ENCODE peak calls at places on chromosomes 12 and 14, in four cellular contexts. One of them, this sample, is unnamed.

GRCh38 chr12:104456950-104457745 is 400 bp downstream of the CHST11 start:
- DNase-seq in heart left ventricle: peak; percentile 69
- DNase-seq in SJCRH30: peak; percentile 79
- DNase-seq in CD8-positive, alpha-beta T cell: peak; percentile 46
- DNase-seq in this sample: peak; percentile 39

GRCh38 chr14:32363761-32364160 is 34.7 kb downstream of the AKAP6 start:
- DNase-seq in heart left ventricle: no peak
- DNase-seq in SJCRH30: no peak
- DNase-seq in CD8-positive, alpha-beta T cell: no peak
- DNase-seq in this sample: no peak

GRCh38 chr14:103136076-103136340 is 12.7 kb downstream of the TNFAIP2 start:
- DNase-seq in heart left ventricle: no peak
- DNase-seq in SJCRH30: no peak
- DNase-seq in CD8-positive, alpha-beta T cell: no peak
- DNase-seq in this sample: no peak

GRCh38 chr12:40970320-40970907 is 217.7 kb upstream of the PDZRN4 start:
- DNase-seq in heart left ventricle: no peak
- DNase-seq in SJCRH30: peak; percentile 50
- DNase-seq in CD8-positive, alpha-beta T cell: no peak
- DNase-seq in this sample: no peak

GRCh38 chr14:54614296-54614695 is 47.4 kb downstream of the SAMD4A start:
- DNase-seq in heart left ventricle: no peak
- DNase-seq in SJCRH30: no peak
- DNase-seq in CD8-positive, alpha-beta T cell: no peak
- DNase-seq in this sample: no peak

GRCh38 chr14:71169028-71169427 is 261.8 kb downstream of the PCNX1 start:
- DNase-seq in heart left ventricle: no peak
- DNase-seq in SJCRH30: peak; percentile 62
- DNase-seq in CD8-positive, alpha-beta T cell: no peak
- DNase-seq in this sample: no peak

GRCh38 chr12:70467476-70467875 is 101.4 kb downstream of the KCNMB4 start:
- DNase-seq in heart left ventricle: no peak
- DNase-seq in SJCRH30: no peak
- DNase-seq in CD8-positive, alpha-beta T cell: no peak
- DNase-seq in this sample: no peak

GRCh38 chr12:53048033-53048779 is 1.7 kb upstream of the TNS2 start:
- DNase-seq in heart left ventricle: peak; percentile 89
- DNase-seq in SJCRH30: no peak
- DNase-seq in CD8-positive, alpha-beta T cell: no peak
- DNase-seq in this sample: no peak

GRCh38 chr12:102879144-102879763 is 37.8 kb downstream of the PAH start:
- DNase-seq in heart left ventricle: no peak
- DNase-seq in SJCRH30: peak; percentile 54
- DNase-seq in CD8-positive, alpha-beta T cell: no peak
- DNase-seq in this sample: no peak

GRCh38 chr12:49609875-49610154 is 4.4 kb upstream of the FAM186B start:
- DNase-seq in heart left ventricle: no peak
- DNase-seq in SJCRH30: peak; percentile 61
- DNase-seq in CD8-positive, alpha-beta T cell: no peak
- DNase-seq in this sample: no peak

GRCh38 chr14:63717704-63718103 is 10.2 kb downstream of the SGPP1 start:
- DNase-seq in heart left ventricle: no peak
- DNase-seq in SJCRH30: peak; percentile 29
- DNase-seq in CD8-positive, alpha-beta T cell: no peak
- DNase-seq in this sample: no peak

GRCh38 chr12:56028511-56029165 is 7.8 kb downstream of the IKZF4 start:
- DNase-seq in heart left ventricle: no peak
- DNase-seq in SJCRH30: peak; percentile 51
- DNase-seq in CD8-positive, alpha-beta T cell: no peak
- DNase-seq in this sample: no peak

GRCh38 chr12:25328082-25328712 is 77.5 kb upstream of the KRAS start:
- DNase-seq in heart left ventricle: no peak
- DNase-seq in SJCRH30: no peak
- DNase-seq in CD8-positive, alpha-beta T cell: no peak
- DNase-seq in this sample: no peak

GRCh38 chr12:8828514-8829127 is 6.2 kb downstream of the A2ML1 start:
- DNase-seq in heart left ventricle: no peak
- DNase-seq in SJCRH30: no peak
- DNase-seq in CD8-positive, alpha-beta T cell: no peak
- DNase-seq in this sample: no peak

GRCh38 chr12:47078733-47079364 is 572 bp upstream of the PCED1B start:
- DNase-seq in heart left ventricle: peak; percentile 27
- DNase-seq in SJCRH30: peak; percentile 58
- DNase-seq in CD8-positive, alpha-beta T cell: peak; percentile 40
- DNase-seq in this sample: no peak

GRCh38 chr12:90065301-90065801 is 356.7 kb upstream of the ATP2B1 start:
- DNase-seq in heart left ventricle: no peak
- DNase-seq in SJCRH30: peak; percentile 87
- DNase-seq in CD8-positive, alpha-beta T cell: no peak
- DNase-seq in this sample: no peak

GRCh38 chr12:52199294-52199920 is 7.6 kb upstream of the KRT80 start:
- DNase-seq in heart left ventricle: peak; percentile 66
- DNase-seq in SJCRH30: peak; percentile 42
- DNase-seq in CD8-positive, alpha-beta T cell: no peak
- DNase-seq in this sample: no peak

GRCh38 chr12:45973526-45973925 is 16.8 kb downstream of the SCAF11 start:
- DNase-seq in heart left ventricle: no peak
- DNase-seq in SJCRH30: no peak
- DNase-seq in CD8-positive, alpha-beta T cell: no peak
- DNase-seq in this sample: no peak

GRCh38 chr14:76502638-76503037 is 126.7 kb downstream of the ESRRB start:
- DNase-seq in heart left ventricle: no peak
- DNase-seq in SJCRH30: no peak
- DNase-seq in CD8-positive, alpha-beta T cell: no peak
- DNase-seq in this sample: no peak

GRCh38 chr12:25550186-25550585 is 2.9 kb downstream of the LMNTD1 start:
- DNase-seq in heart left ventricle: no peak
- DNase-seq in SJCRH30: no peak
- DNase-seq in CD8-positive, alpha-beta T cell: no peak
- DNase-seq in this sample: no peak

GRCh38 chr14:20714593-20715250 is 26.2 kb downstream of the ANG start:
- DNase-seq in heart left ventricle: peak; percentile 87
- DNase-seq in SJCRH30: peak; percentile 12
- DNase-seq in CD8-positive, alpha-beta T cell: no peak
- DNase-seq in this sample: no peak

GRCh38 chr14:72451081-72451972 is 442.6 kb downstream of the DPF3 start:
- DNase-seq in heart left ventricle: no peak
- DNase-seq in SJCRH30: peak; percentile 41
- DNase-seq in CD8-positive, alpha-beta T cell: peak; percentile 16
- DNase-seq in this sample: peak; percentile 27

GRCh38 chr12:47949441-47950341 is 13.7 kb upstream of the TMEM106C start:
- DNase-seq in heart left ventricle: peak; percentile 83
- DNase-seq in SJCRH30: peak; percentile 91
- DNase-seq in CD8-positive, alpha-beta T cell: peak; percentile 15
- DNase-seq in this sample: peak; percentile 18

GRCh38 chr14:65302571-65303184 is 109.9 kb upstream of the FUT8 start:
- DNase-seq in heart left ventricle: no peak
- DNase-seq in SJCRH30: no peak
- DNase-seq in CD8-positive, alpha-beta T cell: no peak
- DNase-seq in this sample: no peak

GRCh38 chr12:76878045-76878898 is 547 bp downstream of the CSRP2 start:
- DNase-seq in heart left ventricle: peak; percentile 33
- DNase-seq in SJCRH30: peak; percentile 66
- DNase-seq in CD8-positive, alpha-beta T cell: no peak
- DNase-seq in this sample: no peak

GRCh38 chr12:14473707-14474287 is 93.9 kb downstream of the PLBD1 start:
- DNase-seq in heart left ventricle: no peak
- DNase-seq in SJCRH30: peak; percentile 38
- DNase-seq in CD8-positive, alpha-beta T cell: no peak
- DNase-seq in this sample: no peak

GRCh38 chr12:63319936-63320633 is 169.1 kb upstream of the AVPR1A start:
- DNase-seq in heart left ventricle: no peak
- DNase-seq in SJCRH30: no peak
- DNase-seq in CD8-positive, alpha-beta T cell: no peak
- DNase-seq in this sample: no peak

GRCh38 chr12:97545804-97546203 is 83.2 kb downstream of the RMST start:
- DNase-seq in heart left ventricle: no peak
- DNase-seq in SJCRH30: no peak
- DNase-seq in CD8-positive, alpha-beta T cell: no peak
- DNase-seq in this sample: no peak

GRCh38 chr14:51331651-51332367 is 91.8 kb downstream of the TMX1 start:
- DNase-seq in heart left ventricle: no peak
- DNase-seq in SJCRH30: no peak
- DNase-seq in CD8-positive, alpha-beta T cell: no peak
- DNase-seq in this sample: no peak

GRCh38 chr12:70619471-70620152 is 17.6 kb downstream of the PTPRB start:
- DNase-seq in heart left ventricle: no peak
- DNase-seq in SJCRH30: no peak
- DNase-seq in CD8-positive, alpha-beta T cell: no peak
- DNase-seq in this sample: no peak

GRCh38 chr12:105280966-105281693 is 45.2 kb upstream of the APPL2 start:
- DNase-seq in heart left ventricle: no peak
- DNase-seq in SJCRH30: no peak
- DNase-seq in CD8-positive, alpha-beta T cell: no peak
- DNase-seq in this sample: no peak

DNA sequence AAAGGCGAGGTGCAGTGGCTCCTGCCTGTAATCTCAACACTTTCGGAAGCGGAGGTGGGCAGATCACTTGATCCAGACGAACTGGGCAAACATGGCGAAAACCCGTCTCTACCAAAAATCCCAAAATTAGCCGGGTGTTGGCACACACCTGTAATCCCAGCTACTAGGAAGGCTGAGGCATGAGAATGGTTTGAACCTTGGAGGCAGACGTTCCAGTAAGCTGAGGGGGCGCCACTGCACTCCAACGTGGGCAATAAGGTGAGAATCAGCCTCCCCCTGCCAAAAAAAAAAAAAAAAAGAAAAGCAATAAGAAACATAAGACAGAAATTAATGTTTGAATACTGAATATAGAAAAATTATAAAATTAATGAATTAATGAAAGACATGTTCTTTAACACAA is 928.7 kb downstream of the LRFN5 start:
- DNase-seq in heart left ventricle: no peak
- DNase-seq in SJCRH30: no peak
- DNase-seq in CD8-positive, alpha-beta T cell: no peak
- DNase-seq in this sample: no peak
- H3K9me3 ChIP-seq in heart left ventricle: no peaks in the 10 kb centered on the region
- H3K9me3 ChIP-seq in SJCRH30: no peaks in the 10 kb centered on the region
- H3K9me3 ChIP-seq in CD8-positive, alpha-beta T cell: no peaks in the 10 kb centered on the region
- H3K9me3 ChIP-seq in this sample: no peaks in the 10 kb centered on the region

GRCh38 chr12:129080821-129081220 is 227.5 kb downstream of the GLT1D1 start:
- DNase-seq in heart left ventricle: no peak
- DNase-seq in SJCRH30: no peak
- DNase-seq in CD8-positive, alpha-beta T cell: no peak
- DNase-seq in this sample: no peak
- H3K9me3 ChIP-seq in heart left ventricle: no peaks in the 10 kb centered on the region
- H3K9me3 ChIP-seq in SJCRH30: no peaks in the 10 kb centered on the region
- H3K9me3 ChIP-seq in CD8-positive, alpha-beta T cell: no peaks in the 10 kb centered on the region
- H3K9me3 ChIP-seq in this sample: no peaks in the 10 kb centered on the region

GRCh38 chr14:104350463-104351185 is 212.2 kb downstream of the KIF26A start:
- DNase-seq in heart left ventricle: peak; percentile 35
- DNase-seq in SJCRH30: peak; percentile 55
- DNase-seq in CD8-positive, alpha-beta T cell: no peak
- DNase-seq in this sample: no peak
- H3K9me3 ChIP-seq in heart left ventricle: no peaks in the 10 kb centered on the region
- H3K9me3 ChIP-seq in SJCRH30: peaks cover 5% of the 10 kb centered on the region
- H3K9me3 ChIP-seq in CD8-positive, alpha-beta T cell: no peaks in the 10 kb centered on the region
- H3K9me3 ChIP-seq in this sample: no peaks in the 10 kb centered on the region

GRCh38 chr14:36750244-36750643 is 88.6 kb downstream of the PAX9 start:
- DNase-seq in heart left ventricle: no peak
- DNase-seq in SJCRH30: no peak
- DNase-seq in CD8-positive, alpha-beta T cell: no peak
- DNase-seq in this sample: no peak
- H3K9me3 ChIP-seq in heart left ventricle: no peaks in the 10 kb centered on the region
- H3K9me3 ChIP-seq in SJCRH30: no peaks in the 10 kb centered on the region
- H3K9me3 ChIP-seq in CD8-positive, alpha-beta T cell: no peaks in the 10 kb centered on the region
- H3K9me3 ChIP-seq in this sample: no peaks in the 10 kb centered on the region

GRCh38 chr14:105776924-105777323 is 250.5 kb downstream of the TMEM121 start:
- DNase-seq in heart left ventricle: no peak
- DNase-seq in SJCRH30: no peak
- DNase-seq in CD8-positive, alpha-beta T cell: no peak
- DNase-seq in this sample: no peak

GRCh38 chr14:105774001-105774400 is 247.6 kb downstream of the TMEM121 start:
- DNase-seq in heart left ventricle: no peak
- DNase-seq in SJCRH30: no peak
- DNase-seq in CD8-positive, alpha-beta T cell: no peak
- DNase-seq in this sample: no peak

DNA sequence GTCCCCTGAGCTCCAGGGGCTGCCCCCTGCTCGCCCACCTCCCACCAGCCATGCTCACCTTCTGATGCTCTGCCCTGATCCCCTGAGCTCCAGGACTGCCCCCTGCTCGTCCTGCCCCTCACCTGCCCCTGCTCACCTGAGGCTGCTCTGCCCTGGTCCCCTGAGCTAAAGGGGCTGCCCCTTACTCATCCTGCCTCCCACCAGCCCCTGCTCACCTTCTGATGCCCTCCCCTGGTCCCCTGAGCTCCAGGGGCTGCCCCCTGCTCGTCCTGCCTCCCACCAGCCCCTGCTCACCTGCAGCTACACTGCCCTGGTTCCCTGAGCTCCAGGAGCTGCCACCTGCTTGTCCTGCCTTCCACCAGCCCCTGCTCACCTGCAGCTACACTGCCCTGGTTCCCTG is 247.2 kb downstream of the TMEM121 start:
- DNase-seq in heart left ventricle: no peak
- DNase-seq in SJCRH30: no peak
- DNase-seq in CD8-positive, alpha-beta T cell: no peak
- DNase-seq in this sample: no peak
- H3K9me3 ChIP-seq in heart left ventricle: peaks cover 6% of the 10 kb centered on the region
- H3K9me3 ChIP-seq in SJCRH30: no peaks in the 10 kb centered on the region
- H3K9me3 ChIP-seq in CD8-positive, alpha-beta T cell: no peaks in the 10 kb centered on the region
- H3K9me3 ChIP-seq in this sample: no peaks in the 10 kb centered on the region

GRCh38 chr14:68216957-68217356 is 397.4 kb downstream of the RAD51B start:
- DNase-seq in heart left ventricle: no peak
- DNase-seq in SJCRH30: no peak
- DNase-seq in CD8-positive, alpha-beta T cell: no peak
- DNase-seq in this sample: no peak

GRCh38 chr14:68217891-68218290 is 398.3 kb downstream of the RAD51B start:
- DNase-seq in heart left ventricle: no peak
- DNase-seq in SJCRH30: no peak
- DNase-seq in CD8-positive, alpha-beta T cell: no peak
- DNase-seq in this sample: no peak

GRCh38 chr14:68214431-68214830 is 394.9 kb downstream of the RAD51B start:
- DNase-seq in heart left ventricle: no peak
- DNase-seq in SJCRH30: no peak
- DNase-seq in CD8-positive, alpha-beta T cell: no peak
- DNase-seq in this sample: no peak

GRCh38 chr14:68216072-68216471 is 396.5 kb downstream of the RAD51B start:
- DNase-seq in heart left ventricle: no peak
- DNase-seq in SJCRH30: no peak
- DNase-seq in CD8-positive, alpha-beta T cell: no peak
- DNase-seq in this sample: no peak

DNA sequence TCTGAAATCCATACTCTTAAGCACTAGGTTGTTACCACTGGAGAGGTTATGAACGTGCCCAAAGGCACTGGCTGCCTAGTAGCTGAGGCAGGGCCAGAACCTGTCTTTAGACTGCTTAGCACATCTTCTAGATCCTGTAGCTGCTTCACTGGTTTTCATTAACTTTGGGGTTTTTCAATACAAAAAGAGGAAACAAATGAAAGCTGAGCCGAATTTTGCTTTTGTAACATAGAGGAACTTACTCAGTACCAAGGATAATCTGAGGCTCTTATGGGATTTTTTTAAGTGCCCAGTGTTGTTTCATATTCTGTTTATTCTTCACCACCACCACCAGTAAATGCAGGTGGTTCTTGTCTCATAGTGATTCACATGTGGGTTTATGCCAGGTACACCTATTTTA is 396.0 kb downstream of the RAD51B start:
- DNase-seq in heart left ventricle: no peak
- DNase-seq in SJCRH30: no peak
- DNase-seq in CD8-positive, alpha-beta T cell: no peak
- DNase-seq in this sample: no peak
- H3K9me3 ChIP-seq in heart left ventricle: no peaks in the 10 kb centered on the region
- H3K9me3 ChIP-seq in SJCRH30: no peaks in the 10 kb centered on the region
- H3K9me3 ChIP-seq in CD8-positive, alpha-beta T cell: no peaks in the 10 kb centered on the region
- H3K9me3 ChIP-seq in this sample: no peaks in the 10 kb centered on the region